ENCODE peak calls at places on chromosomes 11 and 22, in seven cellular contexts. H is astrocyte of the spinal cord; F is NCI-H524; C is kidney tubule cell; M is activated CD4-positive, alpha-beta T cell treated with anti-CD3 and anti-CD28 coated beads, Interleukin-2, amount 50 U/mL, for 24 hours; D is sciatic nerve; X is ELR. Z is an unnamed sample.

GRCh38 chr11:33000181-33000580 is 15.5 kb upstream of the DEPDC7 start:
- DNase-seq in C (peak; percentile 56), X (peak; percentile 73), F (no peak), D (no peak), M (no peak), H (peak; percentile 84), Z (peak; percentile 50)

GRCh38 chr11:1665313-1665712 is 31.7 kb upstream of the KRTAP5-6 start:
- DNase-seq in M (no peak), D (no peak), X (no peak), H (no peak), F (no peak), C (no peak), Z (no peak)

GRCh38 chr22:34943830-34944229 is 122.1 kb upstream of the ISX start:
- DNase-seq in C (no peak), H (no peak), D (no peak), F (no peak), M (no peak), X (no peak), Z (no peak)

GRCh38 chr11:68430801-68431200 is 29.8 kb upstream of the PPP6R3 start:
- DNase-seq in C (peak; percentile 21), X (no peak), F (peak; percentile 40), M (no peak), D (no peak), H (no peak), Z (no peak)

GRCh38 chr22:22578702-22579424 is 19.8 kb upstream of the PRAME start:
- DNase-seq in D (no peak), C (peak; percentile 83), H (peak; percentile 13), X (peak; percentile 23), F (no peak), M (no peak), Z (peak; percentile 9)

GRCh38 chr11:72568861-72569260 is 105.4 kb downstream of the PDE2A start:
- DNase-seq in X (peak; percentile 66), C (peak; percentile 30), M (no peak), F (no peak), D (no peak), H (no peak), Z (peak; percentile 57)

GRCh38 chr22:36224245-36224644 is 15.1 kb downstream of the APOL2 start:
- DNase-seq in M (no peak), X (no peak), C (peak; percentile 50), H (no peak), D (no peak), F (no peak), Z (peak; percentile 54)

GRCh38 chr11:4865855-4866254 is 15.8 kb upstream of the OR51T1 start:
- DNase-seq in F (no peak), D (no peak), X (no peak), M (no peak), H (no peak), C (peak; percentile 47), Z (no peak)

GRCh38 chr11:118670063-118670462 is 9.4 kb downstream of the TREH start:
- DNase-seq in X (no peak), D (peak; percentile 14), C (peak; percentile 18), F (no peak), H (no peak), M (no peak), Z (peak; percentile 64)

GRCh38 chr11:109993786-109994185 is 99.4 kb upstream of the ZC3H12C start:
- DNase-seq in X (no peak), F (no peak), D (no peak), M (no peak), H (peak; percentile 88), C (peak; percentile 4), Z (no peak)

GRCh38 chr22:44881246-44881600 is 128.6 kb downstream of the PHF21B start:
- DNase-seq in F (no peak), M (no peak), H (no peak), C (no peak), D (no peak), X (no peak), Z (no peak)

GRCh38 chr22:37848587-37849088 is 581 bp upstream of the EIF3L start:
- DNase-seq in D (no peak), M (no peak), F (no peak), X (peak; percentile 55), C (peak; percentile 30), H (peak; percentile 25), Z (peak; percentile 53)